ENCODE peak calls at places on chromosome 20, in five cellular contexts. F is neuronal stem cell, B is IMR-90, E is mesenchymal stem cell, U is H9. K is an unnamed sample.

GRCh38 chr20:19917110-19917509 is 100.1 kb upstream of the NAA20 start:
- DNase-seq in E (no peak), F (no peak), U (no peak), B (no peak), K (no peak)

GRCh38 chr20:38645980-38646858 is 44.6 kb downstream of the ARHGAP40 start:
- DNase-seq in E (peak), B (peak), F (peak), U (peak), K (peak)

GRCh38 chr20:49768204-49769124 is 44.2 kb upstream of the SLC9A8 start:
- DNase-seq in U (peak), E (peak), B (peak), F (no peak), K (peak)

GRCh38 chr20:21096321-21097043 is 9.7 kb downstream of the LINC00237 start:
- DNase-seq in B (peak), F (no peak), E (peak), U (peak), K (peak)

GRCh38 chr20:59184880-59185447 is 21.3 kb downstream of the ZNF831 start:
- DNase-seq in F (no peak), U (no peak), E (no peak), B (no peak), K (no peak)

GRCh38 chr20:12644481-12644880 is 364.3 kb upstream of the SPTLC3 start:
- DNase-seq in U (no peak), F (no peak), E (no peak), B (no peak), K (no peak)

GRCh38 chr20:8994045-8994444 is 74.8 kb upstream of the PLCB4 start:
- DNase-seq in U (no peak), E (no peak), F (no peak), B (no peak), K (no peak)

GRCh38 chr20:53706511-53707031 is 112.9 kb upstream of the ZNF217 start:
- DNase-seq in E (peak), B (peak), F (no peak), U (no peak), K (no peak)

GRCh38 chr20:50794181-50794845 is 548 bp upstream of the BCAS4 start:
- DNase-seq in F (no peak), E (no peak), B (no peak), U (no peak), K (no peak)

GRCh38 chr20:38825901-38826625 is 20.6 kb downstream of the PPP1R16B start:
- DNase-seq in F (peak), U (no peak), E (peak), B (peak), K (no peak)

GRCh38 chr20:15297059-15297875 is 959.9 kb upstream of the FLRT3 start:
- DNase-seq in B (no peak), E (no peak), U (no peak), F (no peak), K (no peak)

GRCh38 chr20:10648651-10649050 is 25.1 kb downstream of the JAG1 start:
- DNase-seq in E (peak), F (no peak), B (peak), U (no peak), K (peak)

GRCh38 chr20:45893831-45894230 is 2.7 kb downstream of the CTSA start:
- DNase-seq in E (no peak), U (no peak), B (no peak), F (no peak), K (no peak)

GRCh38 chr20:1702288-1702687 is 44.7 kb upstream of the SIRPG start:
- DNase-seq in F (no peak), B (no peak), E (no peak), U (no peak), K (peak)

GRCh38 chr20:56383334-56383733 is 8.7 kb downstream of the AURKA start:
- DNase-seq in B (no peak), F (no peak), U (no peak), E (no peak), K (no peak)

GRCh38 chr20:62267543-62267942 is 29.2 kb downstream of the OSBPL2 start:
- DNase-seq in E (no peak), F (no peak), B (no peak), U (no peak), K (peak)

GRCh38 chr20:34079818-34080217 is 32.2 kb downstream of the EIF2S2 start:
- DNase-seq in U (no peak), F (no peak), E (no peak), B (no peak), K (no peak)

GRCh38 chr20:7624886-7625285 is 315.4 kb downstream of the HAO1 start:
- DNase-seq in F (no peak), U (no peak), E (no peak), B (no peak), K (no peak)

GRCh38 chr20:41174782-41175181 is 37.4 kb downstream of the PLCG1 start:
- DNase-seq in B (peak), U (peak), E (peak), F (no peak), K (no peak)

GRCh38 chr20:6766433-6766832 is 1.1 kb upstream of the BMP2 start:
- DNase-seq in E (no peak), F (no peak), B (no peak), U (no peak), K (no peak)

GRCh38 chr20:19644085-19644484 is 114.0 kb upstream of the RIN2 start:
- DNase-seq in E (no peak), U (no peak), B (no peak), F (no peak), K (no peak)

GRCh38 chr20:59831901-59832240 is 101.6 kb downstream of the SYCP2 start:
- DNase-seq in U (no peak), E (no peak), B (no peak), F (no peak), K (no peak)

GRCh38 chr20:9514461-9515210 is at the start of gene LAMP5:
- DNase-seq in B (peak), E (peak), F (peak), U (peak), K (no peak)

GRCh38 chr20:47973519-47974233 is 188.4 kb upstream of the SULF2 start:
- DNase-seq in E (no peak), F (peak), B (no peak), U (peak), K (no peak)

GRCh38 chr20:10487354-10488115 is 52.4 kb downstream of the SLX4IP start:
- DNase-seq in E (peak), U (no peak), F (no peak), B (peak), K (peak)

GRCh38 chr20:1720845-1721475 is 63.4 kb upstream of the SIRPG start:
- DNase-seq in U (no peak), E (no peak), B (no peak), F (no peak), K (no peak)

GRCh38 chr20:9147553-9148024 is 78.7 kb downstream of the PLCB4 start:
- DNase-seq in E (peak), F (no peak), B (peak), U (no peak), K (no peak)

GRCh38 chr20:51749674-51750036 is 18.5 kb downstream of the ATP9A start:
- DNase-seq in F (no peak), E (peak), B (peak), U (no peak), K (no peak)

GRCh38 chr20:31580706-31581105 is 24.4 kb upstream of the ID1 start:
- DNase-seq in B (no peak), E (no peak), U (no peak), F (no peak), K (no peak)

GRCh38 chr20:31577194-31577593 is 27.9 kb upstream of the ID1 start:
- DNase-seq in F (no peak), U (no peak), B (no peak), E (no peak), K (no peak)

GRCh38 chr20:31578448-31579138 is 26.5 kb upstream of the ID1 start:
- DNase-seq in B (no peak), U (peak), F (no peak), E (no peak), K (no peak)

GRCh38 chr20:31581391-31581790 is 23.7 kb upstream of the ID1 start:
- DNase-seq in U (peak), F (no peak), E (no peak), B (no peak), K (no peak)

DNA sequence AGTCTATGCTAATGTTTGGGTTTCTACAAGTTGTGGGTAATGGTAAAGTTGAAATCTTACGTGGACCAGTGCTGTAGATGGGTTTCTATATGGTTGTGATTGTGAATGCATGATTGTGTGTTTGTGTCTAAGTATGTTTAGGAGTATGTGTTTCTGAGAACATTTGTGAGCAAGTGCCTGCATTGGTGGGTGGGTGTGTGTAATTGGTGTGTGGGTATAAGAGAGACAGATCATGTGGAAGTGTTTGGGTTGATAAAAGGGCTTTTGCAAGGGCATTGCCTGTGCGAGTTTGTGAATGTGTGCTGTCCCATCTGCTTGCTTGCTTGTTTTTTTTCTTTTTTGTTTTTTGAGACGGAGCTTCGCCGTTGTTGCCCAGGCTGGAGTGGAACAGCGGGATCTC is 25.8 kb upstream of the ID1 start:
- DNase-seq in F (no peak), U (no peak), E (no peak), B (no peak), K (no peak)
- H2AK5ac ChIP-seq in F (no peak), U (no peak), E (no peak), B (no peak), K (peak)

GRCh38 chr20:24581443-24582170 is 112.2 kb downstream of the SYNDIG1 start:
- DNase-seq in U (no peak), E (no peak), B (no peak), F (no peak), K (no peak)
- H3K14ac ChIP-seq in U (no peak), E (no peak), B (no peak), F (peak), K (no peak)

GRCh38 chr20:32480361-32481199 is 104.6 kb downstream of the NOL4L start:
- DNase-seq in F (no peak), U (peak), E (peak), B (peak), K (no peak)
- H2AK5ac ChIP-seq in F (peak), U (no peak), E (no peak), B (peak), K (no peak)

GRCh38 chr20:32970115-32970972 is 33.9 kb downstream of the SUN5 start:
- DNase-seq in U (peak), F (no peak), E (no peak), B (no peak), K (no peak)
- H3K14ac ChIP-seq in U (peak), F (peak), E (no peak), B (no peak), K (no peak)

GRCh38 chr20:3258429-3258828 is 19.4 kb upstream of the SLC4A11 start:
- DNase-seq in U (no peak), B (no peak), F (no peak), E (no peak), K (no peak)
- H2AK5ac ChIP-seq in U (no peak), B (no peak), F (no peak), E (no peak), K (no peak)

K was measured in trophoblast cell.